ENCODE peak calls at places on chromosomes 5 and 9, in five cellular contexts. A, R, X, E and L are unnamed samples.

GRCh38 chr9:77987104-77987656 is 44.4 kb downstream of the GNAQ start:
- DNase-seq in E (peak; percentile 53), A (no peak), X (no peak), R (no peak), L (no peak)

GRCh38 chr9:36470891-36471290 is 70.8 kb upstream of the RNF38 start:
- DNase-seq in A (no peak), X (peak; percentile 56), R (peak; percentile 38), E (peak; percentile 86), L (peak; percentile 49)

GRCh38 chr5:434443-435146 is 8.4 kb upstream of the EXOC3 start:
- DNase-seq in E (peak; percentile 34), A (no peak), X (peak; percentile 8), R (no peak), L (peak; percentile 6)

GRCh38 chr9:26460624-26461023 is 432.0 kb downstream of the CAAP1 start:
- DNase-seq in X (no peak), R (no peak), E (no peak), A (no peak), L (no peak)

GRCh38 chr5:97476852-97477534 is 293.9 kb upstream of the RIOK2 start:
- DNase-seq in R (no peak), E (no peak), X (no peak), A (no peak), L (no peak)

GRCh38 chr5:36875051-36875788 is 1.3 kb upstream of the NIPBL start:
- DNase-seq in R (no peak), X (peak; percentile 56), A (peak; percentile 44), E (peak; percentile 76), L (peak; percentile 83)

GRCh38 chr5:31990701-31991110 is 183.4 kb downstream of the GOLPH3 start:
- DNase-seq in E (no peak), X (no peak), R (peak; percentile 50), A (no peak), L (no peak)

GRCh38 chr5:145778144-145778900 is 56.8 kb downstream of the PRELID2 start:
- DNase-seq in E (no peak), X (no peak), A (no peak), R (no peak), L (no peak)

GRCh38 chr5:40390286-40391253 is 289.1 kb upstream of the PTGER4 start:
- DNase-seq in X (no peak), E (no peak), A (no peak), R (no peak), L (no peak)

GRCh38 chr5:64273276-64273675 is 107.6 kb downstream of the RNF180 start:
- DNase-seq in X (no peak), A (no peak), R (no peak), E (no peak), L (no peak)

GRCh38 chr5:103373576-103374472 is 115.3 kb downstream of the MACIR start:
- DNase-seq in E (no peak), A (no peak), X (no peak), R (no peak), L (no peak)

GRCh38 chr5:6772886-6773285 is 59.7 kb downstream of the TENT4A start:
- DNase-seq in E (no peak), A (no peak), R (no peak), X (no peak), L (no peak)

GRCh38 chr9:93871286-93871685 is 83.9 kb downstream of the BARX1 start:
- DNase-seq in E (no peak), X (no peak), A (peak; percentile 30), R (no peak), L (no peak)

GRCh38 chr5:172773481-172774469 is 2.8 kb upstream of the DUSP1 start:
- DNase-seq in X (peak; percentile 70), A (no peak), E (peak; percentile 52), R (no peak), L (no peak)

GRCh38 chr5:173281910-173282309 is 46.3 kb downstream of the STC2 start:
- DNase-seq in R (no peak), A (peak; percentile 62), X (no peak), E (no peak), L (no peak)

GRCh38 chr5:134148316-134148715 is 28.4 kb downstream of the SKP1 start:
- DNase-seq in A (no peak), E (no peak), R (no peak), X (peak; percentile 16), L (no peak)

GRCh38 chr9:88587182-88587581 is 52.2 kb downstream of the NXNL2 start:
- DNase-seq in E (peak; percentile 63), A (no peak), X (no peak), R (no peak), L (no peak)

GRCh38 chr9:19117039-19117716 is 10.1 kb downstream of the PLIN2 start:
- DNase-seq in E (peak; percentile 30), R (no peak), X (no peak), A (no peak), L (no peak)

GRCh38 chr5:40679071-40679997 is at the start of gene PTGER4:
- DNase-seq in E (peak; percentile 97), R (peak; percentile 90), X (peak; percentile 89), A (peak; percentile 89), L (peak; percentile 92)

GRCh38 chr9:70594546-70594945 is 180.1 kb upstream of the KLF9 start:
- DNase-seq in R (no peak), A (no peak), X (no peak), E (no peak), L (no peak)

GRCh38 chr9:130040901-130041647 is 1.9 kb downstream of the FNBP1 start:
- DNase-seq in R (no peak), X (no peak), A (no peak), E (no peak), L (peak; percentile 43)
- H3K4me1 ChIP-seq in R (peaks cover 4% of the 10 kb centered on the region), X (peaks cover 10% of the 10 kb centered on the region), A (no peaks in the 10 kb centered on the region), E (peaks cover 10% of the 10 kb centered on the region), L (peaks cover 20% of the 10 kb centered on the region)

DNA sequence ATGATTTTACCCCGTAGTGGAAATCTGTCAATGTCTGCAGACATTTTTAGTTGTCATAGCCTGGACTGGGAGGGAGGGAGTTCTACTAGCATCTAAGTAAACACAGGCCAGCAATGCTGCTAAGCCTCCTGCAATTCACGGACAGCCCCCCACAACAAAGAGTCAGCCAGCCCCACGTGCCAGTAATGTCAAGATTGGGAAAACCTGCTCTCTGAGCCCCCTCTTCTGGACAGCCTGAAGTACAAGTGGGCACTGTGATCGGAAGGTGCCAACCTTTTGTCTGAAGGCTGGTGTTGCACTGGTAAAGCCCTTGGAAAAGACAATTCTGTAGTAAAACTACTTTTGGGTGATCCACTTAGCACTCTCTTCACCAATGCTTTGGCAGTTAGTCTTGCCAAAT is 154.5 kb downstream of the TARS1 start:
- DNase-seq in A (no peak), R (no peak), X (no peak), E (no peak), L (no peak)
- H3K27me3 ChIP-seq in A (no peaks in the 10 kb centered on the region), R (no peaks in the 10 kb centered on the region), X (no peaks in the 10 kb centered on the region), E (no peaks in the 10 kb centered on the region), L (no peaks in the 10 kb centered on the region)

GRCh38 chr5:116883875-116884274 is 309.3 kb upstream of the SEMA6A start:
- DNase-seq in E (no peak), X (no peak), R (no peak), A (no peak), L (no peak)

GRCh38 chr5:116876240-116876840 is 301.7 kb upstream of the SEMA6A start:
- DNase-seq in X (no peak), R (no peak), E (no peak), A (no peak), L (no peak)

GRCh38 chr5:116881921-116882531 is 307.4 kb upstream of the SEMA6A start:
- DNase-seq in X (no peak), E (no peak), A (no peak), R (no peak), L (no peak)

GRCh38 chr5:116885825-116886224 is 311.2 kb upstream of the SEMA6A start:
- DNase-seq in A (no peak), X (no peak), E (no peak), R (no peak), L (no peak)

GRCh38 chr5:116880150-116880549 is 305.5 kb upstream of the SEMA6A start:
- DNase-seq in R (no peak), E (no peak), X (no peak), A (no peak), L (no peak)
- H3K4me1 ChIP-seq in R (peaks cover 4% of the 10 kb centered on the region), E (no peaks in the 10 kb centered on the region), X (no peaks in the 10 kb centered on the region), A (no peaks in the 10 kb centered on the region), L (no peaks in the 10 kb centered on the region)

GRCh38 chr5:77847129-77847460 is 71.0 kb upstream of the TBCA start:
- DNase-seq in X (no peak), E (no peak), R (no peak), A (no peak), L (no peak)
- H3K27me3 ChIP-seq in X (no peaks in the 10 kb centered on the region), E (peaks cover 15% of the 10 kb centered on the region), R (peaks cover 100% of the 10 kb centered on the region), A (peaks cover 91% of the 10 kb centered on the region), L (no peaks in the 10 kb centered on the region)

GRCh38 chr9:35193762-35194161 is 32.0 kb downstream of the UNC13B start:
- DNase-seq in A (no peak), R (no peak), X (no peak), E (no peak), L (no peak)

GRCh38 chr9:35191105-35191504 is 29.3 kb downstream of the UNC13B start:
- DNase-seq in X (no peak), R (no peak), E (no peak), A (no peak), L (no peak)

GRCh38 chr9:35198191-35198590 is 36.4 kb downstream of the UNC13B start:
- DNase-seq in R (no peak), A (no peak), E (no peak), X (no peak), L (no peak)

GRCh38 chr9:35195683-35196082 is 33.9 kb downstream of the UNC13B start:
- DNase-seq in R (no peak), A (no peak), X (no peak), E (no peak), L (no peak)
- H3K4me1 ChIP-seq in R (no peaks in the 10 kb centered on the region), A (no peaks in the 10 kb centered on the region), X (no peaks in the 10 kb centered on the region), E (no peaks in the 10 kb centered on the region), L (no peaks in the 10 kb centered on the region)

GRCh38 chr9:132175431-132175830 is 13.6 kb downstream of the NTNG2 start:
- DNase-seq in R (no peak), E (no peak), A (no peak), X (no peak), L (no peak)
- H3K27me3 ChIP-seq in R (peaks cover 26% of the 10 kb centered on the region), E (no peaks in the 10 kb centered on the region), A (no peaks in the 10 kb centered on the region), X (no peaks in the 10 kb centered on the region), L (no peaks in the 10 kb centered on the region)

DNA sequence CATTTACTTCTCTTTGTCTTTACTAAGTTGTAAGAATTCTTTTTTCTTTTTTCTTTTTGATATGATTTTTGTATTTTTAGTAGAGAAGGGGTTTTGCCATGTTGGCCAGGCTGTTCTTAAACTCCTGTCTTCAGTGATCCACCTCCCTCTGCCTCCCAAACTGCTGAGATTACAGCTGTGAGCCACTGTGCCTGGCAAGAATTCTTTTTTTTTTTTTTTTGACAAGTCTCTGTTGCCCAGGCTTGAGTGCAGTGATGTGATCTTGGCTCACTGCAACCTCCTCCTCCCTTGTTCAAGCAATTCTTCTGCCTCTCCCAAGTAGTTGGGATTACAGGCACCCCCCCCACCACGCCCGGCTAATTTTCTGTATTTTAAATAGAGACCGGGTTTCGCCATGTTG is 9.9 kb downstream of the NPM1 start:
- DNase-seq in A (no peak), X (no peak), E (no peak), R (no peak), L (no peak)
- H3K4me1 ChIP-seq in A (no peaks in the 10 kb centered on the region), X (no peaks in the 10 kb centered on the region), E (no peaks in the 10 kb centered on the region), R (peaks cover 3% of the 10 kb centered on the region), L (no peaks in the 10 kb centered on the region)